ENCODE peak calls at places on chromosomes 13 and 19, in five cellular contexts. X is heart right ventricle, J is HFFc6, B is fibroblast of the aortic adventitia, A is GM10248. F is an unnamed sample.

GRCh38 chr19:29861575-29861974 is 49.8 kb downstream of the CCNE1 start:
- DNase-seq in B (no peak), J (no peak), A (no peak), X (no peak), F (no peak)

GRCh38 chr13:113744197-113745000 is 14.6 kb upstream of the TMEM255B start:
- DNase-seq in X (no peak), A (no peak), J (no peak), B (no peak), F (no peak)

GRCh38 chr19:57720878-57721277 is 6.5 kb downstream of the ZNF671 start:
- DNase-seq in A (no peak), J (no peak), X (no peak), B (no peak), F (no peak)

GRCh38 chr19:46732172-46732938 is 13.5 kb upstream of the FKRP start:
- DNase-seq in X (no peak), A (no peak), J (no peak), B (no peak), F (no peak)

GRCh38 chr19:2385053-2385721 is 25.1 kb downstream of the TMPRSS9 start:
- DNase-seq in A (peak; percentile 63), J (peak; percentile 80), X (no peak), B (peak; percentile 63), F (no peak)

GRCh38 chr13:50801087-50801931 is 42.2 kb downstream of the DLEU7 start:
- DNase-seq in B (peak; percentile 89), A (peak; percentile 58), J (peak; percentile 57), X (peak; percentile 82), F (peak; percentile 39)

GRCh38 chr19:2983351-2984195 is 6.2 kb downstream of the TLE6 start:
- DNase-seq in A (peak; percentile 46), B (peak; percentile 74), J (no peak), X (peak; percentile 75), F (peak; percentile 24)

GRCh38 chr13:82447452-82448030 is 1434.7 kb downstream of the SLITRK1 start:
- DNase-seq in A (no peak), X (no peak), J (no peak), B (no peak), F (no peak)

GRCh38 chr19:50909240-50910070 is 1.7 kb downstream of the KLK4 start:
- DNase-seq in J (no peak), A (peak; percentile 88), X (no peak), B (no peak), F (peak; percentile 28)

GRCh38 chr13:41533676-41534075 is 76.3 kb downstream of the RGCC start:
- DNase-seq in J (no peak), X (no peak), B (peak; percentile 33), A (no peak), F (no peak)

GRCh38 chr19:50401505-50402450 is 17.0 kb upstream of the SPIB start:
- DNase-seq in A (no peak), X (no peak), J (no peak), B (no peak), F (no peak)

GRCh38 chr13:30877335-30877734 is 28.7 kb upstream of the MEDAG start:
- DNase-seq in J (peak; percentile 51), B (peak; percentile 84), X (no peak), A (no peak), F (no peak)

GRCh38 chr19:17205237-17206140 is 9.7 kb upstream of the USE1 start:
- DNase-seq in A (peak; percentile 60), X (peak; percentile 37), B (peak; percentile 60), J (peak; percentile 49), F (peak; percentile 48)

GRCh38 chr13:97975280-97975850 is 21.9 kb downstream of the IPO5 start:
- DNase-seq in A (no peak), X (no peak), B (no peak), J (peak; percentile 7), F (no peak)

GRCh38 chr19:43749152-43749551 is 5.6 kb downstream of the SMG9 start:
- DNase-seq in J (no peak), A (no peak), X (no peak), B (no peak), F (no peak)

GRCh38 chr19:49224856-49225255 is 67.3 kb downstream of the TRPM4 start:
- DNase-seq in X (no peak), A (no peak), B (peak; percentile 33), J (peak; percentile 63), F (no peak)

GRCh38 chr13:51444922-51445321 is 7.9 kb downstream of the INTS6 start:
- DNase-seq in A (no peak), J (peak; percentile 32), B (peak; percentile 76), X (no peak), F (no peak)

GRCh38 chr19:16542894-16543498 is 759 bp upstream of the CHERP start:
- DNase-seq in J (no peak), B (peak; percentile 6), X (no peak), A (no peak), F (no peak)

GRCh38 chr13:27374126-27374613 is 50.2 kb upstream of the GTF3A start:
- DNase-seq in A (no peak), X (no peak), J (no peak), B (no peak), F (no peak)

GRCh38 chr13:99224019-99224418 is 23.4 kb downstream of the UBAC2 start:
- DNase-seq in J (no peak), A (no peak), X (no peak), B (no peak), F (no peak)

GRCh38 chr19:14954071-14954655 is 12.9 kb downstream of the OR7C2 start:
- DNase-seq in A (no peak), J (no peak), B (no peak), X (no peak), F (no peak)

GRCh38 chr19:7368456-7368855 is 19.7 kb downstream of the ARHGEF18 start:
- DNase-seq in B (no peak), J (no peak), X (no peak), A (no peak), F (no peak)

GRCh38 chr13:43757266-43757665 is 29.5 kb downstream of the ENOX1 start:
- DNase-seq in B (no peak), J (no peak), X (no peak), A (no peak), F (no peak)

GRCh38 chr13:90485441-90485840 is 862.0 kb upstream of the MIR17HG start:
- DNase-seq in J (peak; percentile 92), X (no peak), B (peak; percentile 93), A (no peak), F (no peak)

GRCh38 chr19:1290245-1290698 is 4.6 kb downstream of the EFNA2 start:
- DNase-seq in A (no peak), B (no peak), X (no peak), J (no peak), F (no peak)

GRCh38 chr19:49339364-49340068 is 4.3 kb downstream of the CD37 start:
- DNase-seq in J (no peak), B (peak; percentile 74), A (peak; percentile 10), X (peak; percentile 91), F (peak; percentile 35)

GRCh38 chr13:33642374-33643065 is 175.4 kb upstream of the RFC3 start:
- DNase-seq in X (peak; percentile 56), J (peak; percentile 78), B (peak; percentile 89), A (no peak), F (no peak)

GRCh38 chr13:85497652-85498051 is 301.6 kb downstream of the SLITRK6 start:
- DNase-seq in J (peak; percentile 84), B (peak; percentile 95), X (no peak), A (no peak), F (no peak)

GRCh38 chr19:35744688-35745327 is 410 bp downstream of the U2AF1L4 start:
- DNase-seq in J (peak; percentile 93), X (peak; percentile 97), A (peak; percentile 83), B (peak; percentile 95), F (peak; percentile 83)
- TF ChIP-seq CTCF in J (peak; percentile 65), X (no peak), A (peak; percentile 18), B (peak; percentile 54), F (no peak)

DNA sequence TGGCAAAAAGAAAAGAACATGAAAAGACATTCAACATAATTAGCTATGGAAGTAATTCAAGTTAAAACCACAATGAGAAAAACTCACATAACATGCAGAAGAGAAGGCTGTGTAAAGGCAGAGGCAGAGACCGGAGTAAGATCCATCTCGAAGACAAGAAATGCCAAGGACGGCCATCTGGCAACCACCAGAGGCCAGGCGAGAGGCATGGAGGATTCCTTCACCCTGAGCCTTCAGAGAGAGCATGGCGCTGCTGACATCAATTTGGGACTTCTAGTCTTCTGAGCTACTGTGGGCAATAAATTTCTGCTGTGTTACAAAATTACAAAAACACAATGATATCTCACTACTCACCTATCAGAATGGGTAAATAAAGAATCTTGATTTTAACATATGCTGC is 381.0 kb downstream of the TSHZ3 start:
- DNase-seq in X (no peak), J (no peak), B (peak; percentile 2), A (no peak), F (no peak)
- TF ChIP-seq CTCF in X (no peak), J (peak; percentile 50), B (peak; percentile 23), A (no peak), F (no peak)

DNA sequence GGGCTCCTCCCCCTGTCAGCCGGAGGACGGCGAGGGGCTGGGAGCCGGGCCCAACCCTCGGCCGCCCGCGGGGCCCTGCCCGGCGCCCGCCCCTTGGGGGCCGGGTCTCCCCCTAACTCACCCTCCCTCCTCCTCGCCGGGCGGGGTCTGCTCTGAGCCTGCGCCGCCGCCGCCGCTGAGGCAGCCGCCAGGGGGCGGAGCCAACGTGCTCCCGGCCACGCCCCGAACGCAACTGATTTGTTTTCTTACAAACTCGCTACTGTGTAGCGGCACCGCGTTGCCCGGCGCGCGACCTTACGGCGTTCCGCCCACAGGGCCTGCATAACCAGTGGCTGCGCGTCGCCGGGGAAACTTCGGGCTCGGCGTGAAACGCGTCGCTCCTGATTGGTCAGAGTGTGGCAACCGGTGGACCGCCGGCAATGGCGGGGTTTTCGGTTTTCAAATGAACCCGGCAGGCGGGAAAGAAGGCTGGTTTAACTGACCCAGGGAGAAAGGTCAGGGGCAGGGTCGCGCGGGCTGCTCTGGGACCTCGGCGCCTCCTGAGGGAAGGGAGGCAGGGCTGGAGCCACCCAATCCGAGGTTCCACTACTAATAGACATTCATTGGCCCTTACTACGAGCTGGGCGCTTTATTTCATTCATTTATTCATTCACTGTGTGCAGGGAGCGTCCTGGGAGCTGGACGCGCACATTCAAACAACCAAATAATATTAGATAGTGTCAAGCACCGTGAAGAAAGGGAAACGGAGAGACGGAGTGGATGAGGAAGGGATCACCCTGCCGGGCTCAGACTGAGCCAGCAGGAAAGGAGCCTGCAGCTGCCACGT is at the start of gene CDKN2D:
- DNase-seq in X (peak; percentile 100), J (peak; percentile 99), B (peak; percentile 99), A (peak; percentile 94), F (peak; percentile 99)
- TF ChIP-seq CTCF in X (peak; percentile 26), J (peak; percentile 82), B (no peak), A (no peak), F (no peak)

DNA sequence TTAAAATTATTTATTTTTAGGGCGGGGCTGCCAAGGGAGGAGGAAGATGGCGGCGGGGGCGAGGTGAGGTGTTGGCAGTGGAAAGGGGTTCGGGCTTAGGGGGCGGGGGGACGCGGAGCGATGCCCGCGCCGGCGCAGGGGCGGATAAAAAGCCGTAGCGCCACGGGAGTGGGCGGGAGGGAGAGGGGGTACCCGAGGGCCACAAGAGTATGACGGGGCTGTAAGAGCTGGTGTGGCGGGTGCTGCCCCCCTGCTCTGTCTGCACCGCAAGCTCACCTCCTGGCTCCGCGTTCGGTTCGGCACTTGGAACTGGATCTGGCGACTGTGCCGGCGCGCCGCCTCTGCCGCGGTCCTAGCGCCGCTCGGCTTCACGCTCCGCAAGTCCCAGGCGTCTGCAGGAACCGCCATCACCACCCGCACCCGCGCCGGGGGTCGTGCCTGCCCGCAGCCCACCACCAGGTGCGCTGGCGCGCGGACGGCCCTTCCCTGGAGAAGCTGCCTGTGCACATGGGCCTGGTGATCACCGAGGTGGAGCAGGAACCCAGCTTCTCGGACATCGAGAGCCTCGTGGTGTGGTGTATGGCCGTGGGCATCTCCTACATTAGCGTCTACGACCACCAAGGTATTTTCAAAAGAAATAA is 265.2 kb upstream of the SGCG start:
- DNase-seq in A (peak; percentile 26), B (peak; percentile 19), J (no peak), X (no peak), F (no peak)
- TF ChIP-seq CTCF in A (no peak), B (no peak), J (no peak), X (no peak), F (no peak)

F was measured in activated B cell treated with CpG ODN at 0.5 μM for 24 hours.